ENCODE peak calls at places on chromosomes 16 and 17, in six cellular contexts. T is OCI-LY7; M is activated naive CD4-positive, alpha-beta T cell treated with anti-CD3 and anti-CD28 coated beads, Interleukin-2, amount 50 U/mL, for 16 hours; U is AG08395; K is left cardiac atrium; W is nephron progenitor cell. F is an unnamed sample.

GRCh38 chr17:57874434-57875108 is 24.7 kb upstream of the MRPS23 start:
- DNase-seq in T (no peak), M (peak), U (peak), K (peak), W (peak), F (peak)

GRCh38 chr16:12089492-12090161 is 113.1 kb downstream of the SNX29 start:
- DNase-seq in T (peak), M (peak), U (peak), K (peak), W (peak), F (peak)

GRCh38 chr16:4376126-4376819 is 4.6 kb downstream of the VASN start:
- DNase-seq in T (no peak), M (no peak), U (peak), K (peak), W (peak), F (no peak)

GRCh38 chr17:19331553-19332245 is 30.8 kb downstream of the B9D1 start:
- DNase-seq in T (no peak), M (no peak), U (no peak), K (no peak), W (no peak), F (no peak)

GRCh38 chr16:4696905-4697866 is 3.8 kb downstream of the NUDT16L1 start:
- DNase-seq in T (no peak), M (no peak), U (no peak), K (peak), W (no peak), F (no peak)

GRCh38 chr17:56751145-56751743 is 82.5 kb downstream of the C17orf67 start:
- DNase-seq in T (no peak), M (no peak), U (no peak), K (no peak), W (no peak), F (no peak)

GRCh38 chr17:82097187-82097918 is 683 bp downstream of the FASN start:
- DNase-seq in T (peak), M (peak), U (peak), K (peak), W (peak), F (peak)

GRCh38 chr16:84434800-84435199 is 66.5 kb downstream of the ATP2C2 start:
- DNase-seq in T (no peak), M (no peak), U (no peak), K (no peak), W (no peak), F (no peak)

GRCh38 chr16:72198641-72199250 is 26.8 kb upstream of the PMFBP1 start:
- DNase-seq in T (no peak), M (no peak), U (no peak), K (no peak), W (no peak), F (no peak)

GRCh38 chr17:50214986-50215730 is 13.7 kb upstream of the COL1A1 start:
- DNase-seq in T (no peak), M (no peak), U (no peak), K (no peak), W (no peak), F (no peak)

GRCh38 chr16:69179255-69180010 is 7.5 kb upstream of the SNTB2 start:
- DNase-seq in T (no peak), M (no peak), U (peak), K (peak), W (no peak), F (no peak)

GRCh38 chr17:42361781-42362186 is 26.5 kb downstream of the STAT3 start:
- DNase-seq in T (no peak), M (peak), U (no peak), K (no peak), W (no peak), F (peak)

GRCh38 chr17:16040710-16041251 is 41.2 kb downstream of the TTC19 start:
- DNase-seq in T (no peak), M (no peak), U (peak), K (no peak), W (no peak), F (no peak)

GRCh38 chr16:48918520-48919258 is 308.7 kb upstream of the N4BP1 start:
- DNase-seq in T (no peak), M (no peak), U (peak), K (no peak), W (no peak), F (peak)

GRCh38 chr17:31610301-31610910 is 218.9 kb downstream of the RAB11FIP4 start:
- DNase-seq in T (no peak), M (no peak), U (no peak), K (no peak), W (no peak), F (no peak)

GRCh38 chr16:80931985-80932720 is 74.5 kb downstream of the CMC2 start:
- DNase-seq in T (no peak), M (peak), U (peak), K (peak), W (peak), F (peak)

GRCh38 chr16:69762843-69763556 is 868 bp downstream of the WWP2 start:
- DNase-seq in T (peak), M (no peak), U (peak), K (no peak), W (no peak), F (no peak)

GRCh38 chr17:77666881-77667395 is 291.6 kb upstream of the TNRC6C start:
- DNase-seq in T (peak), M (peak), U (no peak), K (no peak), W (no peak), F (no peak)

GRCh38 chr17:7233701-7234099 is 617 bp downstream of the DVL2 start:
- DNase-seq in T (no peak), M (no peak), U (no peak), K (no peak), W (no peak), F (no peak)

GRCh38 chr16:4042581-4042980 is 73.7 kb downstream of the ADCY9 start:
- DNase-seq in T (no peak), M (no peak), U (no peak), K (no peak), W (no peak), F (no peak)

GRCh38 chr16:56303066-56303705 is 111.9 kb downstream of the GNAO1 start:
- DNase-seq in T (no peak), M (no peak), U (no peak), K (no peak), W (no peak), F (no peak)

GRCh38 chr17:3916013-3916696 is at the start of gene P2RX1:
- DNase-seq in T (peak), M (no peak), U (no peak), K (peak), W (no peak), F (no peak)

GRCh38 chr16:74898667-74899066 is 86.3 kb downstream of the WDR59 start:
- DNase-seq in T (no peak), M (no peak), U (no peak), K (no peak), W (no peak), F (no peak)